ENCODE peak calls at places on chromosomes 6 and 20, in five cellular contexts. One of them, this sample, is unnamed.
A peak's percentile ranks its signal among the peaks of the same experiment; 100 is the strongest.

GRCh38 chr6:10668126-10668917 is 26.1 kb downstream of the C6orf52 start:
- DNase-seq in anterior cingulate cortex: no peak
- DNase-seq in C1 segment of cervical spinal cord: no peak
- DNase-seq in Calu3: no peak
- DNase-seq in hepatic stellate cell: no peak
- DNase-seq in this sample: no peak

GRCh38 chr6:137767931-137768690 is 98.9 kb upstream of the TNFAIP3 start:
- DNase-seq in hepatic stellate cell: no peak
- DNase-seq in Calu3: no peak
- DNase-seq in C1 segment of cervical spinal cord: no peak
- DNase-seq in anterior cingulate cortex: no peak
- DNase-seq in this sample: no peak

GRCh38 chr20:44395963-44396340 is 40.5 kb downstream of the HNF4A start:
- DNase-seq in C1 segment of cervical spinal cord: no peak
- DNase-seq in hepatic stellate cell: no peak
- DNase-seq in Calu3: no peak
- DNase-seq in anterior cingulate cortex: no peak
- DNase-seq in this sample: no peak

GRCh38 chr6:145480024-145480423 is 255.3 kb downstream of the EPM2A start:
- DNase-seq in hepatic stellate cell: no peak
- DNase-seq in C1 segment of cervical spinal cord: no peak
- DNase-seq in anterior cingulate cortex: no peak
- DNase-seq in Calu3: no peak
- DNase-seq in this sample: no peak

GRCh38 chr20:878511-879307 is 37.4 kb downstream of the ANGPT4 start:
- DNase-seq in Calu3: peak; percentile 7
- DNase-seq in anterior cingulate cortex: no peak
- DNase-seq in hepatic stellate cell: peak; percentile 28
- DNase-seq in C1 segment of cervical spinal cord: no peak
- DNase-seq in this sample: no peak

GRCh38 chr6:17395112-17395511 is 1.7 kb downstream of the CAP2 start:
- DNase-seq in anterior cingulate cortex: no peak
- DNase-seq in Calu3: no peak
- DNase-seq in hepatic stellate cell: no peak
- DNase-seq in C1 segment of cervical spinal cord: no peak
- DNase-seq in this sample: no peak

GRCh38 chr6:155100087-155100486 is 105.0 kb downstream of the TIAM2 start:
- DNase-seq in hepatic stellate cell: no peak
- DNase-seq in Calu3: no peak
- DNase-seq in anterior cingulate cortex: no peak
- DNase-seq in C1 segment of cervical spinal cord: no peak
- DNase-seq in this sample: no peak

GRCh38 chr6:136420853-136421252 is 129.4 kb downstream of the MAP7 start:
- DNase-seq in C1 segment of cervical spinal cord: no peak
- DNase-seq in anterior cingulate cortex: no peak
- DNase-seq in hepatic stellate cell: no peak
- DNase-seq in Calu3: no peak
- DNase-seq in this sample: no peak

This sample was measured in AG09319.